ENCODE peak calls at places on chromosomes 6 and 20, in ten cellular contexts. J, H, T, Y, R, S, Q, C, D and Z are unnamed samples. For H3K4me1, the result is how much of the 10 kb centered on the place peaks cover.

GRCh38 chr6:158926429-158926828 is 73.6 kb downstream of the RSPH3 start:
- DNase-seq in S (no peak), J (no peak), R (no peak), C (no peak), T (no peak), Y (no peak), Q (peak), H (no peak), D (no peak), Z (no peak)

GRCh38 chr6:142011156-142011555 is 121.6 kb upstream of the GJE1 start:
- DNase-seq in C (no peak), D (no peak), H (no peak), R (no peak), Q (no peak), T (no peak), S (peak), Y (no peak), J (no peak), Z (no peak)

GRCh38 chr6:28875348-28875747 is 48.4 kb downstream of the TRIM27 start:
- DNase-seq in S (no peak), H (no peak), R (no peak), D (no peak), C (no peak), Y (no peak), J (no peak), Q (no peak), T (no peak), Z (no peak)

GRCh38 chr6:163720460-163721235 is 306.1 kb downstream of the QKI start:
- DNase-seq in H (no peak), S (no peak), C (no peak), J (no peak), Q (no peak), Y (no peak), T (no peak), D (no peak), R (no peak), Z (no peak)

GRCh38 chr6:125918681-125919566 is 37.6 kb upstream of the HINT3 start:
- DNase-seq in Y (peak), S (peak), H (peak), Q (peak), R (no peak), D (no peak), J (no peak), T (peak), C (no peak), Z (peak)

GRCh38 chr6:75024796-75025195 is 181.1 kb downstream of the COL12A1 start:
- DNase-seq in Q (no peak), R (no peak), T (no peak), D (no peak), H (no peak), C (no peak), S (peak), J (no peak), Y (no peak), Z (no peak)

GRCh38 chr20:64041781-64042771 is 6.1 kb downstream of the C20orf204 start:
- DNase-seq in D (peak), R (no peak), C (no peak), Y (no peak), S (peak), J (no peak), T (no peak), H (no peak), Q (no peak), Z (no peak)

GRCh38 chr20:53283011-53283410 is 310.6 kb downstream of the ZNF217 start:
- DNase-seq in S (no peak), Q (no peak), T (no peak), J (no peak), H (no peak), D (no peak), R (no peak), Y (no peak), C (no peak), Z (no peak)

GRCh38 chr20:19695081-19695480 is 63.0 kb upstream of the RIN2 start:
- DNase-seq in D (no peak), C (no peak), J (no peak), H (no peak), R (no peak), T (no peak), Q (no peak), S (no peak), Y (no peak), Z (no peak)

GRCh38 chr6:150788135-150788534 is 77.4 kb upstream of the MTHFD1L start:
- DNase-seq in J (no peak), S (no peak), T (no peak), D (no peak), R (no peak), Y (no peak), Q (no peak), H (no peak), C (no peak), Z (no peak)

GRCh38 chr6:87832025-87832825 is 130.2 kb upstream of the AKIRIN2 start:
- DNase-seq in Y (no peak), Q (peak), J (no peak), H (no peak), R (no peak), S (peak), C (no peak), D (no peak), T (no peak), Z (no peak)

GRCh38 chr6:96836579-96837137 is 619 bp downstream of the GPR63 start:
- DNase-seq in C (no peak), S (peak), Q (peak), R (no peak), Y (peak), D (no peak), H (no peak), T (peak), J (no peak), Z (no peak)

GRCh38 chr6:117601811-117602150 is 530 bp downstream of the GOPC start:
- DNase-seq in R (no peak), Q (no peak), S (no peak), D (no peak), C (no peak), Y (no peak), J (peak), T (no peak), H (no peak), Z (peak)

GRCh38 chr6:36666726-36667591 is 11.6 kb upstream of the CDKN1A start:
- DNase-seq in D (peak), S (peak), Q (peak), Y (peak), C (peak), T (peak), R (peak), J (peak), H (peak), Z (peak)

GRCh38 chr20:13333793-13334192 is 112.7 kb downstream of the ISM1 start:
- DNase-seq in H (no peak), S (peak), C (no peak), Y (no peak), Q (peak), R (no peak), T (no peak), D (no peak), J (no peak), Z (peak)

GRCh38 chr6:167827062-167827587 is 414 bp downstream of the AFDN start:
- DNase-seq in Y (peak), T (no peak), S (no peak), R (no peak), J (peak), C (no peak), Q (no peak), H (peak), D (peak), Z (peak)

GRCh38 chr6:129686941-129687627 is 22.9 kb downstream of the ARHGAP18 start:
- DNase-seq in C (no peak), Y (no peak), J (no peak), H (no peak), S (no peak), Q (no peak), T (no peak), D (no peak), R (no peak), Z (peak)

GRCh38 chr6:104995989-104996617 is 39.2 kb downstream of the LIN28B start:
- DNase-seq in S (peak), D (no peak), H (no peak), T (peak), Q (peak), Y (no peak), J (no peak), C (no peak), R (no peak), Z (no peak)

GRCh38 chr20:9407805-9408421 is 106.5 kb upstream of the LAMP5 start:
- DNase-seq in T (peak), S (peak), Y (peak), C (peak), R (peak), Q (peak), D (no peak), H (peak), J (no peak), Z (peak)

DNA sequence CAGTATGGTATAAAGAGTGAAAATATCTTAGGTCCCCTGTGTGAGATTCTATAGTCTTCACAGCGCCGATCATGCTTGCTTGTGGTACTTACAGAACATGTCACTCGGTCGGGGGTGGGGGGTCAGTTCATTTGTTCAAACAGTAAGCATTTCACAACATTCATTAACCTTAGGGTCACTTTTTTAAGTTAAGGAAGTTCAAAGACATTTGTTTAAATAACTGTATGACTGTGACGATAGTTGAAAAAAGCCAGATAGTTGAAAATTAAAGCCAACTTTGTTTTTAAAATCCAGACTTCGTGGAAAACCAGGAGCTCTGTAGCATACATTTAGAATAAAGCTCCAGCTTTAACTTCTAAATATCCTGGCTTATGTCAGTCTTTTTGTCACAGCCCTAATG is 57.9 kb upstream of the PHACTR2 start:
- DNase-seq in S (no peak), T (no peak), D (no peak), J (no peak), Q (no peak), C (no peak), Y (no peak), H (no peak), R (no peak), Z (no peak)
- H3K4me1 ChIP-seq in S (under half), T (under half), D (under half), J (under half), Q (under half), C (under half), Y (under half), H (under half), R (under half), Z (under half)

GRCh38 chr20:62517901-62518610 is 42.3 kb upstream of the GATA5 start:
- DNase-seq in C (no peak), J (no peak), Y (no peak), H (no peak), S (no peak), Q (no peak), T (no peak), D (no peak), R (no peak), Z (no peak)

GRCh38 chr20:62522748-62523396 is 47.1 kb upstream of the GATA5 start:
- DNase-seq in R (no peak), D (no peak), J (no peak), Y (no peak), Q (no peak), T (no peak), H (no peak), C (no peak), S (no peak), Z (no peak)

GRCh38 chr20:62517168-62517567 is 41.4 kb upstream of the GATA5 start:
- DNase-seq in Q (no peak), T (no peak), D (no peak), Y (no peak), J (no peak), C (no peak), H (no peak), S (no peak), R (no peak), Z (no peak)

GRCh38 chr20:62518911-62519310 is 43.1 kb upstream of the GATA5 start:
- DNase-seq in D (no peak), Y (no peak), Q (no peak), H (no peak), T (no peak), R (no peak), C (no peak), J (no peak), S (no peak), Z (no peak)

GRCh38 chr20:62519826-62520225 is 44.0 kb upstream of the GATA5 start:
- DNase-seq in C (no peak), S (no peak), Y (no peak), J (no peak), Q (no peak), T (no peak), R (no peak), D (no peak), H (no peak), Z (no peak)
- TF ChIP-seq POLR2A in C (no peak), S (no peak), Y (no peak), J (no peak), Q (no peak), T (no peak), R (no peak), D (no peak), H (no peak), Z (no peak)

DNA sequence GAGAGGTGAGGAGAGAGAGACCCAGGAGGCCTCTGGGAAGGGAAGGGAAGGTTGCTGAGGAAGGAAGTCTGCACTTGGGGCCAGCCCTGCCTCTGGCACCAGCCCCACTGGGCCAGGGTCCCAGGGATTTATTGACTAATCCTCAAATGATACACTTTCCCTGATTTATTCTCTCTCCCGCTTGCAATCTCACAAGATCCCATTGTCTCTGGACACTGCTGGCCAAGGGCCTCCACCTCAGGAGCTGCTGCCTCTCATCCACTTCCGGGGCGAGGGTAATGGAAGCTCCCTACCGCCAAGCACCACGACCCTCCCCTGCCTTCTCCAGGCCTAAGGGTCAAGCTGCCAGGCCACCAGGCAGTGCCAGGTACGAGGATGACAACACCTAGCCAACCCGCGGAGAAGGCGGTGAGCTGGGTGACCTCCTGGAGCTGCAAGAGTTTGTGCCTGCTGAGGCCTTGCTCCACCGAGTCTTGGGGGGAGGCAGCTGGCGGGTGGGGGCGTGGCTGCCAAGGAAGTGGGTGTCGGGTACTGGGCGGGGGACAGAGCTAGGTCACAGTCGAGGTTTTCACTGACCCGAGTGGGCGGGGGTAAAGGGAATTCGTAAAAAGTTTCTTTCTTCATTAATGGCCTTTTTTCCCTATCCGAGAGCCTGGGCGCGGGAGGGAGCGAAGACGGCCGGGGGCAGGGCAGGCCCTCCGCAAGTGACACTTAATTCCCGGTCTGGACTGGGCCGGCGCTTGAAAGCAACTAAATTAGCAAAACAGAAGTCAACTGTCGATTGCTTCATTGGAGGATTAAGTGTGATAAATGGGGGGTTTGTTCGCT is 43.4 kb upstream of the FOXP4 start:
- DNase-seq in Y (peak), C (no peak), R (peak), S (no peak), H (no peak), T (no peak), Q (no peak), D (no peak), J (peak), Z (no peak)
- H3K4me3 ChIP-seq in Y (peak), C (no peak), R (no peak), S (no peak), H (no peak), T (no peak), Q (no peak), D (no peak), J (no peak), Z (no peak)

GRCh38 chr6:90044182-90044832 is 150.0 kb downstream of the GJA10 start:
- DNase-seq in R (no peak), D (no peak), Y (no peak), C (no peak), Q (no peak), T (no peak), J (no peak), S (peak), H (no peak), Z (no peak)
- H3K4me1 ChIP-seq in R (under half), D (under half), Y (under half), C (under half), Q (under half), T (under half), J (under half), S (under half), H (under half), Z (under half)